ENCODE peak calls at places on chromosomes 4 and X, in ten cellular contexts. G, P, Y, N, Z, R, W, J, I and S are unnamed samples. For H3K4me1 and H3K36me3, the result is how much of the 10 kb centered on the place peaks cover.

GRCh38 chr4:25235401-25235800 is 1.6 kb downstream of the PI4K2B start:
- DNase-seq in G (no peak), P (no peak), Y (no peak), N (no peak), Z (no peak), R (no peak), W (no peak), J (no peak), I (no peak), S (no peak)

GRCh38 chr4:119696963-119697362 is 68.4 kb upstream of the PDE5A start:
- DNase-seq in G (no peak), P (no peak), Y (no peak), N (no peak), Z (no peak), R (no peak), W (no peak), J (no peak), I (no peak), S (no peak)

GRCh38 chr4:52883183-52883621 is 21.1 kb downstream of the RASL11B start:
- DNase-seq in G (no peak), P (no peak), Y (no peak), N (no peak), Z (no peak), R (no peak), W (no peak), J (no peak), I (peak), S (no peak)

GRCh38 chrX:47828984-47829383 is 7.7 kb upstream of the ZNF81 start:
- DNase-seq in G (no peak), P (no peak), Y (no peak), N (no peak), Z (no peak), R (no peak), W (no peak), J (no peak), I (no peak), S (no peak)

GRCh38 chr4:89204624-89205023 is 93.3 kb downstream of the TIGD2 start:
- DNase-seq in G (no peak), P (no peak), Y (no peak), N (no peak), Z (no peak), R (no peak), W (no peak), J (no peak), I (no peak), S (no peak)

GRCh38 chr4:24131954-24132673 is 242.3 kb upstream of the PPARGC1A start:
- DNase-seq in G (no peak), P (no peak), Y (no peak), N (no peak), Z (no peak), R (no peak), W (no peak), J (no peak), I (no peak), S (no peak)

GRCh38 chrX:8404443-8404842 is 60.2 kb upstream of the VCX3B start:
- DNase-seq in G (no peak), P (no peak), Y (no peak), N (peak), Z (no peak), R (no peak), W (no peak), J (no peak), I (no peak), S (peak)

GRCh38 chr4:131509521-131509920 is 1639.6 kb upstream of the PCDH10 start:
- DNase-seq in G (no peak), P (no peak), Y (no peak), N (no peak), Z (no peak), R (no peak), W (no peak), J (no peak), I (no peak), S (no peak)

GRCh38 chrX:48498374-48498809 is 10.4 kb upstream of the PORCN start:
- DNase-seq in G (no peak), P (no peak), Y (no peak), N (no peak), Z (peak), R (no peak), W (no peak), J (no peak), I (no peak), S (no peak)

GRCh38 chrX:150473371-150473770 is 95.0 kb upstream of the MTM1 start:
- DNase-seq in G (no peak), P (no peak), Y (no peak), N (no peak), Z (no peak), R (no peak), W (no peak), J (no peak), I (no peak), S (no peak)

DNA sequence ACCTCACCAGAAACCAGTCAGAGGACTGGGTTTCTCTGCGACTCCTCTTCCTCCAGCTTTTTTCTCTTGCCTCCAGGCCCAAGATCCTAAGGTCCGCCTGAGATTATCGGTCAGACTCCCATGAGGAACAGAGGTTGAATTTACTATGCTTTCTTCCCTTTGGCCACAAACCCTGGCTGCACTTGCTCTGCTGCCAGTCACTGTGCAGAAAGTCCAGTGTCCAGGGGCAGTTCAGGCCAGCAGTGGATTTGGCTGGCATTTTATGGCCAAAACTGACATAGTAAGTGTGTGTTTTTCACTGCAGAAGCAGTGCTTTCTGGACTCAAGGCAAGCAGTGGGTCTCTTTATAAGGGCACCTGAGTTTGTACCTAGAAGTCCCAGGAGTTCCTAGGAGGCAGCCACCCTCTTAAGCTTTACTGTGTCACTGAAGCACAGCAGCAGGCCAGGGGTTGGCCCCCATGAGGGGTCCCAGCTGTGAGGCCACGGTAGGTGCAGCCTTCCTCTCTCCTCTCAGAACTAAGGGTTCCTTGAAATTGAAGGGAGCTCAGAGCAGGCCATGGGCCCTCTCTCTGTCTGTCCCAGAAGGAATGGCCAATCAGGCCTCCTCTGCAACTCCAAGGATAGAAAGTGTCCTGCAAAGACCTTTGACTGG is 3.4 kb downstream of the RTL5 start:
- DNase-seq in G (no peak), P (no peak), Y (no peak), N (no peak), Z (no peak), R (no peak), W (no peak), J (no peak), I (no peak), S (no peak)
- H3K4me1 ChIP-seq in G (half or more), P (under half), Y (half or more), N (under half), Z (under half), R (under half), W (under half), J (under half), I (under half), S (under half)

GRCh38 chr4:173546776-173547175 is 16.7 kb upstream of the HAND2 start:
- DNase-seq in G (no peak), P (no peak), Y (no peak), N (no peak), Z (no peak), R (no peak), W (no peak), J (no peak), I (no peak), S (no peak)
- TF ChIP-seq POLR2AphosphoS5 in G (no peak), P (no peak), Y (no peak), N (no peak), Z (no peak), R (no peak), W (no peak), J (no peak), I (no peak), S (no peak)

GRCh38 chr4:139392797-139393196 is 61.1 kb upstream of the RAB33B start:
- DNase-seq in G (no peak), P (no peak), Y (no peak), N (no peak), Z (no peak), R (no peak), W (no peak), J (no peak), I (no peak), S (no peak)
- H3K36me3 ChIP-seq in G (under half), P (under half), Y (half or more), N (under half), Z (under half), R (under half), W (under half), J (under half), I (under half), S (under half)

DNA sequence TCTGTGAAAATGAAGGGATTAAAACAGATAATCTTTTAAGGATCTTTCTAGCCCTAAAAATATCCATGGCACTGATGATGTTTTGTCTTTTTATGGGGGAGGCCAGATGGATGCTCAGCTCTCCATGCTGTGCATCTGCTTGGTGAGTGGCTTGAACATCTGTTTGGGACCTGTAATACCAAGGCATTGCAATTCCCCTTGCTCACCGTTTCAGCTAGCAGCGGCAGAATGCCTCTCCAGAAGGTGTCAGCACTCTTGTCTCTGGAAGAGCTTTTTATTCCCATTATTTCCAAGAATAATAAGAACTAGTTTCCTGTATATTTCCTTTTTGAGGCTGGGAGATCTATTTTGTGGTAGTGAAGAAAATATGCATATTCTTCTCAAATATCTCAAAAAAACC is 151.9 kb upstream of the ANK2 start:
- DNase-seq in G (no peak), P (no peak), Y (no peak), N (no peak), Z (no peak), R (no peak), W (no peak), J (no peak), I (peak), S (no peak)
- H3K4me1 ChIP-seq in G (under half), P (under half), Y (under half), N (under half), Z (under half), R (under half), W (under half), J (under half), I (under half), S (under half)

DNA sequence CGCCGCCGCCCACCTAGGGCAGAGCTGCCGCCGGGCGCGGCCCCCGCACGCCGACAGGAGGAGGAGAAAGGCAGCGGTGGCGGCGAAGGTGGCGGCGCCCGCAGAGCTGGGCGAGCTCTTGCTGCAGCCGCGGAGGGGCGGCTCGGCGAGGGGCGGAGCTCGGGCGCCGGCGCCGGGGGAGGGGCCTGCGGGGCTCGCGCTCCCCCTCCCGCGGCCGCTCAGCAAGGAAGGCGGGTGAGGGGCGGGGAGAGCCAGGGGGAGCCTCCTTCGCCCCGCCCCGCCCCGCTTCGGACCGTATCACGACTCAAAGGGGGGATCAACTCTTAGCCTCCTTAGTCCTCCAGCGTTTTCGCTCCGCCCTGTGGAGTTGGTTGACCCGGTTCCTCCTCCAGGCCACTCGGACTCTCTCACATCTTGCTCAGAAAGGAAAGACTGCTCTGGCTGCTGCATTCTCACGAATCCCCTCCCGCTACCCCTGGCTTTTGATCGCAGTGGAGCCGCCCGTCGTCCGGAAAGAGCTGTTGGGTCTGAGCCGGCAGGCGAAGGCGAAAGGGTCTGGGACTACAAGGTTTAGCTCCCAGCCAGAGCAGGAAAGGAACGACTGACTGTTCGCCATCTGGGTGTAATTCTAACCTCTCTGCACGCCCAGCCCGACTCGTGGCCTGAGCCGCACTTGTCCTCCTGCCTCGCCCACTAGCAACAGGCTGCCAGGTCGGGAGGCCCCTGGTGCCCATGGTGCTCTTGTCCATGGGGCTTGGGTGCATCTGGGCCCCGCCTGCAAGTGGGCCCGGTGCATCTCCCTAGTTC is at the start of gene ATP8A1:
- DNase-seq in G (peak), P (peak), Y (peak), N (peak), Z (peak), R (peak), W (peak), J (peak), I (peak), S (peak)
- TF ChIP-seq POLR2AphosphoS5 in G (peak), P (peak), Y (peak), N (peak), Z (peak), R (peak), W (peak), J (peak), I (peak), S (peak)

DNA sequence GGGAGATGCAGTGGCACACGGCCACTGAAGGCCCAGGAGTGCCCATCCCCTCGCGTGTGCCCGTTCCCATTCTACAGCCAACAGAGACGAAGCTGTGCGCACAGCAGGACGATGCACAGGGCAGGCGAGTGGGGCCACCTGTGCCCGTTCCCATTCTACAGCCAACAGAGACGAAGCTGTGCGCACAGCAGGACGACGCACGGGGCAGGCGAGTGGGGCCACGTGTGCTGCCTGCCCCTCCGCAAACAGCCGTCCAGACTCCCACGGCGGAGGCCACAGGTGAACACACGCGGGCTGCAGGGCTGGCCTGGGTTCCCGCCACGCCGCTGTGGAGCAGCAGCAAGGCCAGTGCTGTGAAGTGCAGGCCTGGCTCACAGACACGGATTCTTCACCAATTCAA is 32.0 kb downstream of the GAK start:
- DNase-seq in G (no peak), P (no peak), Y (no peak), N (no peak), Z (no peak), R (no peak), W (no peak), J (no peak), I (no peak), S (no peak)
- H3K36me3 ChIP-seq in G (under half), P (under half), Y (under half), N (half or more), Z (half or more), R (under half), W (under half), J (under half), I (under half), S (under half)

DNA sequence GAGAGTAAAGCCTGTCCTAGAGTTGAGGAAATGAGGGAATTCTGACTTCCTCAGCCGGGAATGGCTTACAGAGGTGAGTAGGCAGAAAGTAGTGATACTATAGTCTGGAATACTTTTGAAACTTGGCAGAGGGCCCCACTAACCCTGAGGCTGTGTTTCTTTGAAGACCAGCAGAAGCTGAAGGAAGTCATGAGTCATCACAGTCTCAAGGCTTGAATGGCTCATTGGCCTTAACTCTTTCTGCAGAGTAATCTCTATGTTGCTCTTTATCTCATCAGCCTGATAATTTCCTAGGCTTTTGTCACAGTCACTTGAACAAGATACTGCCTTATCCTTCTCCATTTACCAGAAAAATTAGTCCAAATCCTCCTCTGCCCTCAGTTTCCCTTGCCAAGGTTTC is 80.8 kb downstream of the ANKRD50 start:
- DNase-seq in G (no peak), P (peak), Y (no peak), N (peak), Z (no peak), R (peak), W (peak), J (no peak), I (no peak), S (peak)
- H3K4me1 ChIP-seq in G (under half), P (under half), Y (under half), N (under half), Z (under half), R (under half), W (under half), J (under half), I (under half), S (under half)

DNA sequence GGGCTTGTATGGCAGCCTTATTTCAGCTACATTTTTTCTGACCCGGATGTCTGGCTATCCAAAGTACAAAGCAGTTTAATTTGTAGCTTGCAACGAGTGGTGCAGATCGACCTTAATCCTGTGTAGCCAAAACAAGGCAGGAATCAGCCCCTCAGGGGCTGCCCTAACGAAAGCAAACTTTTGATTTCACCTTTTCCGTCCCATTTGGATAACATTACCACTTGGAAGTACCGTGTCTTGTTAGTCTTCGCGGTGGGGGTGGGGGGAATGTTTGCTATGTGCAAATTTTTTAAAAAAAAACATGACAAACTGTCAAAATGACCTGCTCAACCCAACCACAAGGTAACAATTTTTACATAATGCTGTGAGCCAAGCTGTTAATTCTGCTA is 766 bp upstream of the DNAJB14 start:
- DNase-seq in G (no peak), P (no peak), Y (no peak), N (no peak), Z (no peak), R (no peak), W (no peak), J (no peak), I (peak), S (no peak)
- TF ChIP-seq POLR2AphosphoS5 in G (no peak), P (no peak), Y (no peak), N (no peak), Z (no peak), R (no peak), W (no peak), J (no peak), I (no peak), S (no peak)